ENCODE peak calls at places on chromosomes 12 and 14, in four cellular contexts. Z is coronary artery, Q is RWPE2, S is OCI-LY7. G is an unnamed sample.

GRCh38 chr12:1582709-1583050 is 11.7 kb downstream of the FBXL14 start:
- DNase-seq in Z (no peak), Q (no peak), S (no peak), G (no peak)

GRCh38 chr14:50060871-50061663 is 55.3 kb downstream of the VCPKMT start:
- DNase-seq in Z (peak; percentile 84), Q (peak; percentile 91), S (peak; percentile 41), G (peak; percentile 69)

GRCh38 chr14:95956601-95957460 is 80.2 kb downstream of the TUNAR start:
- DNase-seq in Z (no peak), Q (no peak), S (no peak), G (no peak)

GRCh38 chr12:70417121-70417520 is 51.0 kb downstream of the KCNMB4 start:
- DNase-seq in Z (no peak), Q (no peak), S (no peak), G (no peak)

GRCh38 chr14:104370256-104370870 is 209.2 kb upstream of the C14orf180 start:
- DNase-seq in Z (no peak), Q (peak; percentile 47), S (peak; percentile 13), G (no peak)

GRCh38 chr12:45575823-45576448 is 153.6 kb upstream of the ARID2 start:
- DNase-seq in Z (no peak), Q (no peak), S (peak; percentile 5), G (peak; percentile 40)

GRCh38 chr12:63967358-63967757 is 122.9 kb downstream of the SRGAP1 start:
- DNase-seq in Z (no peak), Q (no peak), S (no peak), G (no peak)

GRCh38 chr14:103232338-103232808 is 101.7 kb upstream of the EIF5 start:
- DNase-seq in Z (no peak), Q (no peak), S (no peak), G (no peak)

GRCh38 chr14:105343194-105343593 is 28.6 kb downstream of the PACS2 start:
- DNase-seq in Z (no peak), Q (no peak), S (no peak), G (no peak)

DNA sequence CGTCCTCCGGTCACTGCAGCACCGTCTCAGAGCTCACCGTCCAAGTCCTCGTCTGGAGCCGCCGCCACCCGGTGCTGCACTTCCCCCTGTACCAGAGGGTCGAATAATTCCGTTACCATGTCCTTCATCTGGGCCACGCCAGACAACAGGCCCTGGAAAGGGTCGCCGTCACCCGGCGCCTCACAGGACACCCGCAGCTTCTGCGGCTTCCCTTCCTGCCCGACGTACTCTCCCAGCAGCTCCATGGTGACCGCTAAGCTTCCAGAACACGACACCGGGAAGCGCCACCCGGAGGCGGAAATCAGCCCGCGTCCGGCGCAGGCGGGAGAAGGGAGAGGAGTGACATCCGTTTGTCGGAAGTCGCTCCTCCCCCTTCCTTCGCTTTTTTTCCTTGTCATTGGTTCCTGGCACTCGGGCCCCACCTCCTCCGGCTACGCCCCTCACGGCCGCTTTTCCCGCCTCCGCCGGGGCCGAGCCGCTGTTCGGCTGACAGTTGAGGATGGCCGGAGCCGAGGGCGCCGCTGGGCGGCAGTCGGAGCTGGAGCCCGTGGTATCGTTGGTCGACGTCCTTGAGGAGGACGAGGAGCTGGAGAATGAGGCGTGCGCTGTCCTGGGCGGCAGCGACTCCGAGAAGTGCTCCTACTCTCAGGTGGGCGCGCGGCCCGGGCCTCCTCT is at the start of the genes GON7 and UBR7:
- DNase-seq in Z (peak; percentile 97), Q (peak; percentile 98), S (peak; percentile 94), G (peak; percentile 94)
- TF ChIP-seq CTCF in Z (no peak), Q (no peak), S (no peak), G (peak; percentile 10)

GRCh38 chr12:107159384-107159900 is 66.1 kb upstream of the CRY1 start:
- DNase-seq in Z (no peak), Q (no peak), S (no peak), G (no peak)
- H3K4me3 ChIP-seq in Z (no peak overlapping the region), Q (no peak overlapping the region), S (no peak overlapping the region), G (no peak overlapping the region)

DNA sequence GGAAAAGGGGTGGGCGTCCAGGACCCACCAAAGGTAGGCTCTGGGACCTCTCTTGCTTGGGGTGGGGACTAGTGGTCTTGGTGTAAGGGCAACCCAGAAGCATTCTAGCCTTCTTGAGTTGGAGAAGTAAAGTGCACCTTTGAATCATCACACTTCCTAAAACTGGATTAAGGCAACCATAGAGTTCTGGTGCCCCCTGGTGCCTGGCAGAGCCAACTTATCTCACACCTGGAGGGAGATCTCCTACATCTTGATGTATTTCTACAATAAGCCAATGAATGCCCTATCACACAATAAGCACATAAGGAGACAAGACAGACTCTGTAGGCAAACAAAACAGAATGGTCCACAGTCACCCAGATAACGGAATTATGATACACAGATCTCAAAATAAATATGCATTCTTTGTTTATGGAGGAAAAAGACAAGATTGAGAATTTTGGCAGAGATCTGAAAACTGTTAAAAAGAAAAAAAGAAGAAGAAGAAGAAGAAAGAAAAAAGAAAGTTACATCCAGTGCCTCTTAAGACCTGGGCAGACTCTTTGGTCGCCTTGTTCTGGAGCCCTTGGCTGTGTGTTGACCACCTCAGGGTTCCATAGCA is 95.9 kb upstream of the PPP2R5C start:
- DNase-seq in Z (no peak), Q (no peak), S (peak; percentile 69), G (peak; percentile 3)
- TF ChIP-seq CTCF in Z (peak; percentile 15), Q (peak; percentile 90), S (peak; percentile 88), G (peak; percentile 69)

GRCh38 chr12:74539765-74540526 is 2.3 kb downstream of the ATXN7L3B start:
- DNase-seq in Z (no peak), Q (no peak), S (peak; percentile 33), G (no peak)
- H3K4me3 ChIP-seq in Z (peak overlapping the region; percentile 76), Q (peak overlapping the region; percentile 6), S (peak overlapping the region; percentile 95), G (peak overlapping the region; percentile 20)

DNA sequence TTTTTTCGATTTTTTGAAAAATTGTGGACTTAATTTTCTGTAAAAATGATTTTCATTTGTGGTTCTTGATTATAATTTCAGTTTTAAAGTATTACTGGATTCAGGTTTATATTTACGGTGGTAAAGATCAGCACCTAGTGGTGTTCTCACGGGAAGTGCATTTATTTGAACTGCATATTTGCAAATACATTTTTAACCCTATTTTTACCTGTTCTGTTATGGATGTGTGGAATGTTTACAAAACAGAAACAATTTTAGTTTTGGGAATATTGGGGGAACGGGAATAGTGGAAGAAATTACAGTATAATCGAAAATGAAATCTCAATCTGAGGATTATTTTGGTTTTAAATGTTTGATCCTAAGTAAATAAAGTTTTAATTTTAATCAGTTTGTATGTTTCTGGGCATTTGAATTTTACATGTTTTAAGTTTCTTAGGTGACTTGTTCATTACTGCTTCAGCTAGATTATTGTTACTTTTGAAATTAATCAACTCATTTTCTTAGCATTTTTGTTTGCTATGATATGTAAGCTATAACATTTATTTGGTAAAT is 805 bp downstream of the ATF7IP start:
- DNase-seq in Z (no peak), Q (no peak), S (peak; percentile 69), G (no peak)
- TF ChIP-seq CTCF in Z (no peak), Q (peak; percentile 10), S (peak; percentile 85), G (peak; percentile 37)

DNA sequence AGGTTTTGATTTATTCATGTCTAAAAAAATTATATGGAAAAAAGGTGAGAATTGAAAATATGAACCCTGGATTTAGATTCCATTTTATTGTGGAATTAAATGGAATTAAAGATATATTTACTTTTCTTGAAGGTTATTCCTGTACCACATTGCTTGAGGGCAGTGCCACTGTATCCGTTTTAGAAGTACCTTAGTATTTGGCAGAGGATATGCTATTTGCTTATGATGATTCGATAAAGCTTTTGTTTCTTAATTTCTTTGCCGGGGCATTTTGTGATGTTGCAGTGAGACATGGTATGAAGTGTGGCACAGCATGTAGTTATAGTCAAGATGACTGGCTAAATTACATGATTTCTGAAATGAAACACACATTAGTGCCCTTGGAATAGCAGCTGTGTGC is 7.6 kb downstream of the TMTC2 start:
- DNase-seq in Z (no peak), Q (no peak), S (no peak), G (no peak)
- H3K4me3 ChIP-seq in Z (no peak overlapping the region), Q (no peak overlapping the region), S (no peak overlapping the region), G (no peak overlapping the region)